ENCODE peak calls at places on chromosomes 12 and 14, in nine cellular contexts. X is NCI-H1092, T is MV-4-11, H is SK-N-SH, Z is esophagus squamous epithelium, M is glomerular endothelial cell, J is NCI-H146, G is SHP77, N is glutamatergic neuron. I is an unnamed sample.

GRCh38 chr12:13701502-13701901 is 279.9 kb downstream of the GRIN2B start:
- DNase-seq in X (no peak), T (no peak), H (no peak), Z (no peak), M (no peak), J (no peak), G (no peak), N (no peak), I (no peak)

GRCh38 chr12:452667-453210 is 7.0 kb upstream of the B4GALNT3 start:
- DNase-seq in X (no peak), T (no peak), H (no peak), Z (no peak), M (no peak), J (peak), G (no peak), N (no peak), I (no peak)

GRCh38 chr12:26281320-26281719 is 85.9 kb downstream of the SSPN start:
- DNase-seq in X (no peak), T (no peak), H (no peak), Z (no peak), M (no peak), J (no peak), G (no peak), N (no peak), I (no peak)

GRCh38 chr12:69898236-69898635 is 73.2 kb downstream of the MYRFL start:
- DNase-seq in X (no peak), T (no peak), H (no peak), Z (no peak), M (no peak), J (no peak), G (no peak), N (no peak), I (no peak)

GRCh38 chr12:81468206-81468605 is 290.9 kb downstream of the PPFIA2 start:
- DNase-seq in X (no peak), T (no peak), H (no peak), Z (no peak), M (no peak), J (no peak), G (no peak), N (no peak), I (no peak)

GRCh38 chr12:47547077-47547476 is 158.8 kb downstream of the RPAP3 start:
- DNase-seq in X (no peak), T (no peak), H (no peak), Z (no peak), M (peak), J (peak), G (no peak), N (no peak), I (no peak)

GRCh38 chr14:103074699-103075341 is 9.2 kb upstream of the LBHD2 start:
- DNase-seq in X (no peak), T (no peak), H (peak), Z (no peak), M (no peak), J (peak), G (no peak), N (no peak), I (peak)

GRCh38 chr14:104801284-104802119 is 601 bp downstream of the ZBTB42 start:
- DNase-seq in X (no peak), T (no peak), H (peak), Z (no peak), M (no peak), J (peak), G (no peak), N (peak), I (no peak)

GRCh38 chr14:31320216-31320615 is 100.1 kb downstream of the HEATR5A start:
- DNase-seq in X (no peak), T (no peak), H (no peak), Z (no peak), M (no peak), J (no peak), G (no peak), N (peak), I (no peak)